ENCODE peak calls at places on chromosomes 1 and 21, in five cellular contexts. G is stimulated activated CD4-positive, alpha-beta T cell treated with anti-CD3 and anti-CD28 coated beads, TNF-alpha, amount 100 ng/mL, for 48 hours; T is activated CD4-positive, CD25-positive, alpha-beta regulatory T cell; F is anterior cingulate cortex; O is BJ. S is an unnamed sample.
A peak's percentile ranks its signal among the peaks of the same experiment; 100 is the strongest.

GRCh38 chr1:37697090-37697489 is 4.8 kb downstream of the CDCA8 start:
- DNase-seq in G (no peak), T (no peak), F (no peak), O (no peak), S (no peak)

GRCh38 chr21:42624936-42625335 is 28.5 kb upstream of the PDE9A start:
- DNase-seq in G (no peak), T (no peak), F (no peak), O (no peak), S (no peak)

GRCh38 chr1:23718482-23718881 is 24.8 kb upstream of the ELOA start:
- DNase-seq in G (no peak), T (no peak), F (no peak), O (no peak), S (no peak)

GRCh38 chr1:224856973-224857372 is 72.5 kb upstream of the DNAH14 start:
- DNase-seq in G (no peak), T (no peak), F (no peak), O (no peak), S (no peak)

GRCh38 chr1:29703596-29703995 is 467.3 kb downstream of the PTPRU start:
- DNase-seq in G (no peak), T (no peak), F (no peak), O (no peak), S (no peak)

GRCh38 chr1:28642847-28643635 is at the start of gene TAF12:
- DNase-seq in G (peak; percentile 87), T (peak; percentile 72), F (peak; percentile 92), O (peak; percentile 85), S (peak; percentile 70)

GRCh38 chr1:65939187-65939586 is 146.5 kb downstream of the PDE4B start:
- DNase-seq in G (no peak), T (no peak), F (no peak), O (no peak), S (no peak)

GRCh38 chr1:226864311-226864710 is 6.1 kb upstream of the PSEN2 start:
- DNase-seq in G (no peak), T (no peak), F (no peak), O (no peak), S (no peak)

GRCh38 chr1:36008546-36009197 is 75.2 kb upstream of the TEKT2 start:
- DNase-seq in G (no peak), T (no peak), F (no peak), O (peak; percentile 15), S (no peak)

GRCh38 chr1:41610361-41610760 is 125.9 kb upstream of the EDN2 start:
- DNase-seq in G (no peak), T (no peak), F (no peak), O (no peak), S (no peak)

GRCh38 chr1:67307251-67308060 is at the start of gene IL12RB2:
- DNase-seq in G (peak; percentile 50), T (peak; percentile 22), F (no peak), O (no peak), S (no peak)

GRCh38 chr21:33014331-33014730 is 11.4 kb upstream of the OLIG2 start:
- DNase-seq in G (no peak), T (no peak), F (no peak), O (no peak), S (no peak)

GRCh38 chr21:40386301-40386911 is 460.6 kb downstream of the DSCAM start:
- DNase-seq in G (peak; percentile 24), T (no peak), F (peak; percentile 27), O (no peak), S (no peak)

GRCh38 chr1:151990856-151991198 is 2.8 kb downstream of the S100A10 start:
- DNase-seq in G (no peak), T (no peak), F (no peak), O (no peak), S (no peak)

GRCh38 chr21:42061866-42062542 is 9.1 kb upstream of the UMODL1 start:
- DNase-seq in G (peak; percentile 49), T (no peak), F (no peak), O (no peak), S (no peak)

GRCh38 chr1:19533626-19534025 is 48.3 kb upstream of the CAPZB start:
- DNase-seq in G (no peak), T (no peak), F (no peak), O (no peak), S (no peak)

S was measured in GM04503.